ENCODE peak calls at places on chromosomes 1 and 21, in six cellular contexts. F, U, L, E, T and M are unnamed samples.

GRCh38 chr1:207747627-207748492 is 4.0 kb upstream of the CD46 start:
- DNase-seq in T (no peak), L (no peak), E (no peak), F (no peak), U (no peak), M (no peak)

GRCh38 chr1:201191723-201192477 is 1.3 kb downstream of the IGFN1 start:
- DNase-seq in U (peak), T (no peak), F (peak), E (no peak), L (no peak), M (peak)

GRCh38 chr1:100440075-100440809 is 87.9 kb downstream of the CDC14A start:
- DNase-seq in E (no peak), F (peak), T (no peak), L (no peak), U (no peak), M (no peak)

GRCh38 chr1:220789532-220790147 is 2.9 kb downstream of the MTARC1 start:
- DNase-seq in T (no peak), U (no peak), F (no peak), E (no peak), L (no peak), M (no peak)

GRCh38 chr21:36762636-36763035 is 63.7 kb downstream of the SIM2 start:
- DNase-seq in F (no peak), T (no peak), E (no peak), L (no peak), U (no peak), M (no peak)

GRCh38 chr1:228497206-228497605 is 10.0 kb downstream of the RNF187 start:
- DNase-seq in F (no peak), T (no peak), E (no peak), U (no peak), L (no peak), M (no peak)

GRCh38 chr1:161382214-161383019 is 14.7 kb upstream of the CFAP126 start:
- DNase-seq in L (no peak), E (peak), F (no peak), T (no peak), U (peak), M (no peak)

GRCh38 chr1:165887877-165888551 is 60.6 kb downstream of the UCK2 start:
- DNase-seq in F (no peak), L (no peak), E (no peak), T (no peak), U (no peak), M (no peak)

GRCh38 chr1:225752245-225752644 is 25.4 kb upstream of the SRP9 start:
- DNase-seq in U (no peak), F (no peak), L (no peak), T (no peak), E (no peak), M (no peak)

GRCh38 chr1:53327183-53327941 is 508 bp downstream of the LRP8 start:
- DNase-seq in F (peak), E (peak), U (no peak), T (peak), L (no peak), M (no peak)

GRCh38 chr1:33358771-33359503 is 38.0 kb upstream of the A3GALT2 start:
- DNase-seq in F (no peak), L (no peak), U (no peak), E (no peak), T (no peak), M (no peak)

GRCh38 chr1:188237573-188238353 is 1409.0 kb downstream of the PLA2G4A start:
- DNase-seq in T (no peak), F (no peak), E (no peak), U (no peak), L (no peak), M (no peak)

GRCh38 chr1:93332368-93332767 is 13.3 kb upstream of the DR1 start:
- DNase-seq in U (no peak), L (no peak), E (no peak), T (no peak), F (no peak), M (no peak)

GRCh38 chr21:42309753-42310213 is 5.4 kb downstream of the TFF3 start:
- DNase-seq in L (peak), U (no peak), T (no peak), E (peak), F (peak), M (no peak)

GRCh38 chr21:45004481-45005263 is 64.8 kb downstream of the SLX9 start:
- DNase-seq in F (peak), T (no peak), U (no peak), L (no peak), E (no peak), M (no peak)

GRCh38 chr1:230292739-230293720 is 133.1 kb downstream of the PGBD5 start:
- DNase-seq in U (no peak), F (no peak), L (no peak), T (no peak), E (peak), M (no peak)

GRCh38 chr1:145846191-145846590 is 761 bp downstream of the NUDT17 start:
- DNase-seq in T (no peak), U (no peak), E (no peak), L (no peak), F (peak), M (no peak)

GRCh38 chr1:21888500-21888899 is 48.6 kb downstream of the HSPG2 start:
- DNase-seq in E (no peak), L (no peak), U (no peak), T (no peak), F (no peak), M (no peak)

GRCh38 chr1:95286479-95286878 is 52.5 kb downstream of the RWDD3 start:
- DNase-seq in F (no peak), T (no peak), U (no peak), E (peak), L (no peak), M (no peak)

GRCh38 chr1:33986389-33987095 is 122.7 kb downstream of the HMGB4 start:
- DNase-seq in F (no peak), L (no peak), T (no peak), E (no peak), U (peak), M (no peak)

GRCh38 chr1:2091611-2092604 is 41.7 kb downstream of the PRKCZ start:
- DNase-seq in F (peak), E (no peak), L (peak), T (no peak), U (no peak), M (no peak)

GRCh38 chr1:151145158-151146071 is 1.0 kb downstream of the SEMA6C start:
- DNase-seq in U (no peak), F (peak), T (no peak), L (no peak), E (no peak), M (no peak)

GRCh38 chr1:63448741-63449140 is 74.3 kb downstream of the ITGB3BP start:
- DNase-seq in L (no peak), F (no peak), T (no peak), U (no peak), E (no peak), M (no peak)

GRCh38 chr21:33441489-33442477 is 38.0 kb downstream of the TMEM50B start:
- DNase-seq in E (peak), T (no peak), F (peak), L (no peak), U (no peak), M (peak)

GRCh38 chr1:208837242-208837641 is 593.1 kb upstream of the PLXNA2 start:
- DNase-seq in T (no peak), L (no peak), E (peak), U (no peak), F (no peak), M (no peak)

GRCh38 chr1:180773210-180773865 is 139.4 kb upstream of the KIAA1614 start:
- DNase-seq in U (no peak), E (no peak), F (no peak), L (no peak), T (no peak), M (peak)

GRCh38 chr1:202146993-202147392 is 2.5 kb upstream of the ARL8A start:
- DNase-seq in U (no peak), F (no peak), L (no peak), E (no peak), T (no peak), M (no peak)

GRCh38 chr1:165350861-165351260 is 5.7 kb downstream of the LMX1A start:
- DNase-seq in U (no peak), F (no peak), L (no peak), T (no peak), E (no peak), M (no peak)